ENCODE peak calls at places on chromosome 21, in four cellular contexts. Z is activated T-helper 9 cell treated with anti-CD3 and anti-CD28 coated beads, Interleukin-2, amount 50 U/mL, for 16 hours; T is tibial artery; J is HTR-8/SVneo. I is an unnamed sample.

GRCh38 chr21:45069711-45070110 is 4.7 kb upstream of the ADARB1 start:
- DNase-seq in T (no peak), Z (no peak), J (no peak), I (no peak)

GRCh38 chr21:15249285-15249993 is 184.6 kb upstream of the NRIP1 start:
- DNase-seq in T (no peak), Z (no peak), J (no peak), I (no peak)

GRCh38 chr21:33478858-33479678 is 706 bp downstream of the TMEM50B start:
- DNase-seq in J (peak), Z (peak), T (no peak), I (no peak)

GRCh38 chr21:44748621-44749020 is 37.2 kb upstream of the TSPEAR start:
- DNase-seq in Z (no peak), J (no peak), T (no peak), I (no peak)

GRCh38 chr21:46294647-46295176 is 8.6 kb downstream of the YBEY start:
- DNase-seq in J (no peak), T (no peak), Z (no peak), I (no peak)

GRCh38 chr21:26846036-26846931 is 1.1 kb upstream of the ADAMTS1 start:
- DNase-seq in J (peak), Z (no peak), T (peak), I (no peak)

GRCh38 chr21:24955275-24955961 is 651.9 kb downstream of the MRPL39 start:
- DNase-seq in Z (no peak), J (no peak), T (no peak), I (no peak)

GRCh38 chr21:16624468-16625102 is 888.3 kb upstream of the CXADR start:
- DNase-seq in Z (no peak), T (no peak), J (no peak), I (no peak)

GRCh38 chr21:38661296-38662223 is 144.2 kb upstream of the ETS2 start:
- DNase-seq in J (peak), T (peak), Z (no peak), I (no peak)

GRCh38 chr21:34802180-34802899 is 133.5 kb downstream of the CLIC6 start:
- DNase-seq in T (no peak), Z (no peak), J (no peak), I (no peak)

GRCh38 chr21:43196789-43197188 is 28.0 kb downstream of the CRYAA start:
- DNase-seq in J (no peak), Z (no peak), T (no peak), I (peak)

GRCh38 chr21:25639922-25640670 is 1.0 kb downstream of the JAM2 start:
- DNase-seq in Z (no peak), J (peak), T (no peak), I (no peak)

GRCh38 chr21:33247596-33247995 is 17.9 kb downstream of the IFNAR2 start:
- DNase-seq in Z (no peak), J (no peak), T (no peak), I (no peak)

GRCh38 chr21:28375708-28376385 is 616.8 kb downstream of the LTN1 start:
- DNase-seq in Z (no peak), T (no peak), J (no peak), I (no peak)

I was measured in RWPE2.